ENCODE peak calls at places on chromosomes 5 and 9, in ten cellular contexts. K, A, E, T, O, S, C, M, H and R are unnamed samples.
A peak's percentile ranks its signal among the peaks of the same experiment; 100 is the strongest.

GRCh38 chr5:122701640-122702523 is 73.0 kb upstream of the SNX2 start:
- DNase-seq in E (no peak), H (no peak), A (no peak), K (peak; percentile 9), O (no peak), C (no peak), S (no peak), T (no peak), M (no peak), R (no peak)

GRCh38 chr5:10364186-10364689 is 10.7 kb downstream of the MARCHF6 start:
- DNase-seq in C (no peak), E (no peak), K (no peak), A (no peak), S (no peak), M (no peak), H (no peak), O (no peak), T (no peak), R (no peak)

GRCh38 chr9:82489579-82489915 is 501.0 kb downstream of the SPATA31D1 start:
- DNase-seq in C (no peak), M (no peak), A (no peak), O (no peak), S (no peak), H (peak; percentile 36), E (no peak), K (no peak), T (no peak), R (no peak)

GRCh38 chr5:116507051-116507537 is 67.5 kb downstream of the SEMA6A start:
- DNase-seq in K (no peak), H (peak; percentile 41), M (no peak), A (no peak), E (no peak), S (no peak), C (no peak), O (no peak), T (no peak), R (no peak)

GRCh38 chr9:129414377-129415021 is 206.4 kb downstream of the C9orf50 start:
- DNase-seq in K (peak; percentile 45), S (no peak), O (peak; percentile 87), E (peak; percentile 71), M (peak; percentile 46), T (no peak), H (peak; percentile 55), A (no peak), C (no peak), R (peak; percentile 61)

GRCh38 chr5:158317507-158317906 is 458.6 kb upstream of the CLINT1 start:
- DNase-seq in T (no peak), H (no peak), A (no peak), O (no peak), K (peak; percentile 28), E (no peak), M (no peak), C (no peak), S (no peak), R (no peak)

GRCh38 chr9:71760901-71761300 is 7.4 kb downstream of the CEMIP2 start:
- DNase-seq in A (peak; percentile 74), S (peak; percentile 59), H (no peak), T (peak; percentile 31), O (no peak), K (no peak), C (no peak), E (peak; percentile 58), M (no peak), R (peak; percentile 48)

GRCh38 chr9:86287013-86287412 is 4.7 kb upstream of the ISCA1 start:
- DNase-seq in E (peak; percentile 47), H (peak; percentile 69), A (no peak), K (no peak), O (no peak), M (peak; percentile 67), T (peak; percentile 41), C (no peak), S (no peak), R (peak; percentile 30)

GRCh38 chr9:11558043-11558442 is 945.2 kb upstream of the PTPRD start:
- DNase-seq in H (no peak), A (no peak), E (no peak), K (no peak), T (no peak), O (no peak), M (no peak), C (no peak), S (no peak), R (no peak)
- TF ChIP-seq CTCF in H (no peak), A (no peak), E (no peak), K (no peak), T (no peak), O (no peak), M (no peak), C (no peak), S (no peak), R (no peak)

GRCh38 chr5:37601163-37601562 is 222.0 kb downstream of the WDR70 start:
- DNase-seq in K (no peak), C (no peak), T (no peak), H (no peak), E (no peak), S (no peak), M (no peak), O (no peak), A (no peak), R (no peak)

GRCh38 chr5:37606632-37607248 is 227.6 kb downstream of the WDR70 start:
- DNase-seq in T (no peak), O (no peak), S (no peak), A (no peak), C (no peak), M (no peak), H (no peak), E (no peak), K (no peak), R (no peak)

GRCh38 chr5:37598665-37599064 is 219.5 kb downstream of the WDR70 start:
- DNase-seq in K (no peak), M (no peak), C (no peak), A (no peak), S (no peak), E (no peak), H (no peak), O (no peak), T (no peak), R (no peak)

GRCh38 chr5:37603072-37603471 is 224.0 kb downstream of the WDR70 start:
- DNase-seq in M (no peak), O (no peak), K (no peak), C (no peak), T (no peak), E (no peak), S (no peak), A (no peak), H (no peak), R (no peak)

DNA sequence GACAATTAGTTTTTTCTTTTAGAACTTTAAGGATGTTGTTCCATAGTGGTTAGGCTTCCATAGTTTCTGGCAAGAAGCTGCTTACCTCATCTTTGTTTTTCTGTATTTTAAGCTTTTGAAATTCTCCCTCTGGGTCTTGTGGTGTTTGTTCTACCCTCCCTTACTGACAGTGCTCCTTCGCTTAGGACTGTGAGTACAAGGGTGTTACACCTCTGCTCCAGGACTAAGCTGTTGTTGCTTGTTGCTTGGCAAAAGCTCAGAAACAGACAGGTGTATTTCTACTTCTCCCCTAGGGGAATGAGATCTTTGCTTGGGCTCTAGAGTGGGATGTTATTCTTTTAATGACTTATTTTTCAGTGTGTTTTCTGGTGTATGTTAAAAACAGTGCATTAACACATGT is 225.2 kb downstream of the WDR70 start:
- DNase-seq in M (no peak), H (no peak), K (no peak), C (no peak), S (no peak), T (no peak), A (no peak), E (no peak), O (no peak), R (no peak)
- TF ChIP-seq CTCF in M (no peak), H (no peak), K (no peak), C (no peak), S (no peak), T (no peak), A (no peak), E (no peak), O (no peak), R (no peak)

DNA sequence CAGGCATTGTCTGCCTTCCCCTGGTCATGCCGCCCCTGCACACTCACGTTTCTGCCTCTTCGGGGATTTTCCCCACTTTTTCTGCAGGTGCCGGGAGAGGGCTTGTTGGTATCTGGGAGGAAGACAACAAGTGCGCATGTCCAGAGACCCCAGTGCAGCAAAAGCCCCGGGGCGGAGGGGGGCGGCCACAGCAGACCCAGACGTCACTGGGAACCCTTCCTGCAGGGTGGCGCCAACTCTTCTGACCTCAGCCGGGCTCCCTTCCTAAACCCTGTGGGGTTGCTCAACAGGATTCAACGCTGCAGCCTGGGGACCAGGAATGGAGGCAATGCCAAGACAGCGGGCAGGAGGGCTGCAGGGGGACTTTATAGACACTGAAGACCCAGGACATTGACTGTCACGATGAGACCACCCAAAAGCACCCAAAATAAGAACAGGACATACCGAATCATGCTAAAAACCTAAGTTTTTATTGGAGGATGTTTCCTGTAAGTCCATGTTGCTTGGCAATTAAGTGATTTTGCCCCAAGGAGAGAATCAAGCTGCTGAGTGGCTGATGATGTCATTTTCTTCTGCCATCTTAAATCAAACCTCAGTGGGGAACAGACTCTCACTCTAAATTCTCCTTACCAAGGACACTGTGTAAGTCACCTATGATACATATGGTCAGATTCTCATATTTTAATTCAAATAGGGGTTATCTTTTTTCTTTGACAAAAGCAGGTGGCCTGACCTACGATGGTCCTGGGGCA is 62.9 kb upstream of the SIMC1 start:
- DNase-seq in M (no peak), H (no peak), E (no peak), C (no peak), T (no peak), S (no peak), A (no peak), O (no peak), K (no peak), R (no peak)
- TF ChIP-seq CTCF in M (no peak), H (no peak), E (no peak), C (no peak), T (no peak), S (no peak), A (no peak), O (no peak), K (no peak), R (no peak)

GRCh38 chr5:181092428-181092827 is 38.5 kb downstream of the OR2V1 start:
- DNase-seq in K (no peak), E (no peak), A (no peak), M (no peak), H (no peak), O (no peak), S (no peak), C (no peak), T (no peak), R (no peak)

GRCh38 chr5:181087309-181087708 is 43.7 kb downstream of the OR2V1 start:
- DNase-seq in H (no peak), C (no peak), T (no peak), E (no peak), M (no peak), S (no peak), A (no peak), K (no peak), O (peak; percentile 47), R (no peak)

GRCh38 chr5:181084631-181085195 is 44.6 kb downstream of the BTNL9 start:
- DNase-seq in T (no peak), H (no peak), K (no peak), O (peak; percentile 68), M (no peak), S (no peak), C (no peak), E (no peak), A (no peak), R (no peak)

GRCh38 chr5:181086410-181087229 is 44.3 kb downstream of the OR2V1 start:
- DNase-seq in H (no peak), O (no peak), A (no peak), E (no peak), S (no peak), C (no peak), K (no peak), M (no peak), T (no peak), R (no peak)

GRCh38 chr5:181088289-181088688 is 42.7 kb downstream of the OR2V1 start:
- DNase-seq in C (no peak), M (no peak), K (no peak), S (no peak), A (no peak), E (no peak), T (peak; percentile 62), H (no peak), O (no peak), R (no peak)
- TF ChIP-seq CTCF in C (peak; percentile 58), M (peak; percentile 27), K (no peak), S (no peak), A (no peak), E (peak; percentile 42), T (no peak), H (peak; percentile 41), O (no peak), R (peak; percentile 56)